ENCODE peak calls at places on chromosomes 6 and 20, in six cellular contexts. Z, P, O, S, J and K are unnamed samples.

GRCh38 chr6:30006170-30007131 is 54.6 kb upstream of the POLR1H start:
- DNase-seq in P (no peak), O (no peak), S (no peak), J (no peak), Z (no peak), K (peak)

GRCh38 chr6:119742188-119742803 is 392.7 kb upstream of the MAN1A1 start:
- DNase-seq in S (peak), Z (peak), J (peak), O (no peak), P (peak), K (peak)

GRCh38 chr20:2771631-2772080 is 28.8 kb downstream of the CPXM1 start:
- DNase-seq in S (no peak), P (peak), J (no peak), Z (no peak), O (no peak), K (no peak)

GRCh38 chr20:38722708-38723068 is 1.6 kb upstream of the SLC32A1 start:
- DNase-seq in Z (no peak), J (no peak), S (no peak), O (no peak), P (no peak), K (no peak)

GRCh38 chr6:140050232-140050995 is 676.0 kb upstream of the CITED2 start:
- DNase-seq in P (peak), O (peak), S (no peak), J (no peak), Z (peak), K (no peak)

GRCh38 chr6:53171605-53172467 is 23.2 kb upstream of the GCM1 start:
- DNase-seq in J (peak), Z (peak), S (peak), O (peak), P (peak), K (peak)

GRCh38 chr6:167279766-167280440 is 11.2 kb upstream of the UNC93A start:
- DNase-seq in P (no peak), J (no peak), Z (no peak), S (no peak), O (no peak), K (no peak)

GRCh38 chr6:148758492-148758891 is 11.7 kb downstream of the UST start:
- DNase-seq in O (no peak), J (peak), P (no peak), S (no peak), Z (no peak), K (no peak)

GRCh38 chr6:34259529-34260069 is 10.8 kb upstream of the SMIM29 start:
- DNase-seq in O (no peak), J (no peak), Z (no peak), P (no peak), S (no peak), K (no peak)

GRCh38 chr20:56465997-56466396 is 2.4 kb upstream of the RTF2 start:
- DNase-seq in O (no peak), J (no peak), S (no peak), Z (no peak), P (no peak), K (no peak)

GRCh38 chr20:60695223-60695622 is 556.8 kb upstream of the CDH4 start:
- DNase-seq in S (no peak), O (peak), Z (no peak), P (peak), J (no peak), K (no peak)

GRCh38 chr6:71533939-71534379 is 245.3 kb downstream of the OGFRL1 start:
- DNase-seq in P (peak), J (no peak), Z (no peak), S (no peak), O (peak), K (no peak)

GRCh38 chr6:31128093-31128676 is 7.9 kb upstream of the CDSN start:
- DNase-seq in J (peak), O (no peak), S (peak), P (no peak), Z (peak), K (peak)

GRCh38 chr6:109834595-109835437 is 143.3 kb upstream of the GPR6 start:
- DNase-seq in S (no peak), Z (no peak), O (no peak), J (no peak), P (no peak), K (no peak)

GRCh38 chr6:112289039-112289566 is 34.7 kb upstream of the LAMA4 start:
- DNase-seq in O (no peak), Z (peak), J (no peak), P (peak), S (no peak), K (no peak)

GRCh38 chr6:51678905-51679620 is 408.4 kb downstream of the PKHD1 start:
- DNase-seq in S (no peak), J (no peak), Z (no peak), P (no peak), O (no peak), K (no peak)

GRCh38 chr6:88490195-88490594 is 324.0 kb upstream of the CNR1 start:
- DNase-seq in P (no peak), J (no peak), Z (no peak), O (no peak), S (no peak), K (no peak)

GRCh38 chr6:117306227-117306784 is 40.9 kb downstream of the VGLL2 start:
- DNase-seq in Z (no peak), J (no peak), O (no peak), P (no peak), S (no peak), K (no peak)

GRCh38 chr20:49276895-49277785 is 717 bp downstream of the ZNFX1 start:
- DNase-seq in P (no peak), J (peak), Z (no peak), O (no peak), S (peak), K (peak)